ENCODE peak calls at places on chromosomes 13 and 19, in four cellular contexts. B is WTC11, J is K562, L is HepG2. R is an unnamed sample.

GRCh38 chr19:46495789-46496099 is at the start of gene PNMA8B:
- DNase-seq in J (peak), L (no peak), B (peak), R (no peak)

GRCh38 chr13:81382236-81382635 is 1041.3 kb upstream of the SPRY2 start:
- DNase-seq in B (no peak), J (no peak), L (no peak), R (no peak)

GRCh38 chr13:95822303-95822702 is 145.4 kb downstream of the DNAJC3 start:
- DNase-seq in B (no peak), L (no peak), J (no peak), R (no peak)

GRCh38 chr13:20521388-20521787 is 4.3 kb downstream of the CRYL1 start:
- DNase-seq in L (no peak), J (no peak), B (no peak), R (no peak)

GRCh38 chr13:41991936-41992335 is 31.0 kb upstream of the VWA8 start:
- DNase-seq in B (no peak), L (no peak), J (no peak), R (no peak)

GRCh38 chr13:98267080-98267912 is 90.2 kb upstream of the RNF113B start:
- DNase-seq in B (no peak), J (no peak), L (peak), R (no peak)

GRCh38 chr19:44777715-44778347 is at the start of gene CBLC:
- DNase-seq in J (peak), L (peak), B (peak), R (peak)

GRCh38 chr13:107450931-107451330 is 764.4 kb downstream of the LIG4 start:
- DNase-seq in B (no peak), J (no peak), L (no peak), R (no peak)

GRCh38 chr13:28735481-28736029 is 16.8 kb upstream of the SLC46A3 start:
- DNase-seq in J (no peak), B (no peak), L (no peak), R (no peak)

GRCh38 chr19:46124638-46125115 is at the start of gene IGFL3:
- DNase-seq in B (no peak), J (no peak), L (no peak), R (no peak)

GRCh38 chr13:110420626-110421025 is 113.5 kb downstream of the COL4A2 start:
- DNase-seq in L (no peak), J (no peak), B (no peak), R (no peak)

GRCh38 chr13:42847891-42848663 is 66.7 kb downstream of the FAM216B start:
- DNase-seq in J (no peak), B (no peak), L (no peak), R (no peak)

GRCh38 chr13:78978381-78978998 is 319.5 kb upstream of the OBI1 start:
- DNase-seq in L (peak), J (peak), B (no peak), R (peak)

GRCh38 chr19:18385675-18386542 is at the start of gene GDF15:
- DNase-seq in L (peak), J (peak), B (peak), R (peak)

GRCh38 chr19:32615569-32615968 is 34.6 kb downstream of the PDCD5 start:
- DNase-seq in B (no peak), L (no peak), J (no peak), R (no peak)

GRCh38 chr19:8449830-8450229 is 5.1 kb downstream of the HNRNPM start:
- DNase-seq in J (no peak), L (peak), B (no peak), R (no peak)

GRCh38 chr19:55437410-55437809 is 5.7 kb downstream of the SHISA7 start:
- DNase-seq in B (peak), J (peak), L (peak), R (peak)

GRCh38 chr13:53200498-53201453 is 172.2 kb downstream of the OLFM4 start:
- DNase-seq in B (peak), L (no peak), J (no peak), R (no peak)

GRCh38 chr13:26133286-26133685 is 81.5 kb upstream of the SHISA2 start:
- DNase-seq in B (no peak), J (no peak), L (no peak), R (no peak)

GRCh38 chr19:56273563-56274117 is 1.1 kb downstream of the EDDM13 start:
- DNase-seq in L (no peak), J (no peak), B (no peak), R (no peak)

GRCh38 chr13:33678906-33679657 is 138.9 kb upstream of the RFC3 start:
- DNase-seq in L (peak), B (no peak), J (peak), R (peak)

DNA sequence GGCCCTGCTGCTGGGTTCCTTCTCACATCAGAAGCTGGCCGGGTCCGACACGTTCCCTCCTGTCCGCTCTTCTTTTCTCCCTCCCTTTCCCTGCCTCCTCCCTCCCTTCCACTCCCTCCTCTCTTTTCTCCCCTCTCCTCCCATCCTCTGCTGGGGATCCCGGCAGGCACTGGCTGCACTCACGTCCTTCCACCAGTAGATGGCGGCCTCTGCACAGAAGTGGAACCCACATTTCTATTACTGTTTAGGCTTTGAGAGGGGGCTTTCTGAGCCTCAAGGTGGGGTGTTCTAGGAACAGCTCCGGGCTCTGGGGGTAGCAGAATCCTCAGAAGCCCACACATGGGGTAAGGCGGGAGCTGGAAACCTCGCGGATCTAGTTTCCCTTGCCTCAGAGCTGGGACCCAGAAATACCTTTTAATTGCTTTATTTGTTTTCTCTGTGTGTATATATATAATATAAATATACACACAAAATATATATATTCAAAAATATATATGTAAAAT is 294.2 kb downstream of the ZNF536 start:
- DNase-seq in B (peak), J (peak), L (peak), R (peak)
- TF ChIP-seq USF2 in B (no peak), J (no peak), L (no peak), R (no peak)

GRCh38 chr19:38401148-38401547 is 1.7 kb upstream of the FAM98C start:
- DNase-seq in J (no peak), B (no peak), L (peak), R (peak)
- TF ChIP-seq NR3C1 in J (no peak), B (no peak), L (no peak), R (no peak)

GRCh38 chr19:14089662-14090508 is 666 bp downstream of the SAMD1 start:
- DNase-seq in L (no peak), B (peak), J (peak), R (peak)
- TF ChIP-seq USF2 in L (no peak), B (no peak), J (no peak), R (no peak)

GRCh38 chr19:3458595-3459284 is 21.6 kb downstream of the SMIM24 start:
- DNase-seq in B (no peak), J (no peak), L (no peak), R (no peak)
- TF ChIP-seq NR3C1 in B (no peak), J (no peak), L (no peak), R (no peak)

DNA sequence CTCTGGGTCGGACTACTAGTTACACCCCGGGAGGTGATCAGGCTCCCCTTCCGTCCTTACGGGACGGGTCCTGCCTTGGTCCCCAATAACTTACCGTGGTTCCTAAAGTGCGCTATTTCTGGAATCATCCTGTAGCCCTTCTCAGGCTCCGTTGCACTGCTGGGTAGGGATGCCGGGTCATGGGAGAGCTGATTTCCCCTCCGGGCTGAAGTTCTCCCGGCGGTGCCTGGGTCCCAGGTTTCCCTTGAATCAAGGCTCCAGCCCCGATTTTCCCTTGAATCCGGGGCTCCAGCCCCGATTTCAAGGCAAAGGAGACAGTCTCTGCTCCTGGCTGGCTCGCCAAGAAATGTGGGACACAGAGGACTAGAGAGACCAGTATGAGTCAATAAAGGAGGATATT is 43.4 kb downstream of the ZNF493 start:
- DNase-seq in B (no peak), L (no peak), J (no peak), R (no peak)
- TF ChIP-seq USF2 in B (no peak), L (no peak), J (no peak), R (no peak)

DNA sequence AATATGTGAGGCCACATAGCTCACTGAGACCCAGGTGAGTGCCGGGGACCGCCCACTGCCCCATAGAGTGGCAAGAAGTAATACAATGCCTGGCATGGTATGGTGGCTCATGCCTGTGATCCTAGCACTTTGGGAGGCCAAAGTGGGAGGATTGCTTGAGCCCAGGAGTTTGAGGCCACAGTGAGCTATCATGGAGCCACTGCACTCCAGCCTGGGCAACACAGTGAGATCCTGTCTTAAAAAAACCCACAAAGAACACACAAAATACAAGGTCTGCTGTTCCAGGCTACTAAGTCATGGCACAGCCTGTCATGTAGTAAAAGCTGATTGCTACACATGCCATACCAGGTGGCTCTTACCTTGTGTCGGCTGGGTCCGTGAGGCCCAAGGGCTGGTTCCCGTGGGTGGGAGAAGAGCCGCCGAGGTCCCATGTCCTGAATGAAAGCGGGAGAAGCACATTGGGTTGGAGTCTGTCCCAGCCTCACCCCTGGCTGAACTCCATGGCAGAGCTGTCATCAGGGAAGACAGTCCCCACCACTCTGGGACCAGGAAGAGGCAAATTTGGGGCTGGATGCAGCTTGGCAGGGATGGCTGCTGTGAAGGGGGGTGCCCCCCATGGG is 3.1 kb upstream of the FDX2 start:
- DNase-seq in J (no peak), B (no peak), L (no peak), R (no peak)
- TF ChIP-seq NR3C1 in J (no peak), B (no peak), L (no peak), R (no peak)

GRCh38 chr13:66844933-66845332 is 385.2 kb downstream of the PCDH9 start:
- DNase-seq in J (no peak), B (no peak), L (no peak), R (no peak)

GRCh38 chr13:66845393-66845792 is 384.7 kb downstream of the PCDH9 start:
- DNase-seq in L (no peak), J (no peak), B (no peak), R (no peak)

GRCh38 chr13:66853559-66853958 is 376.6 kb downstream of the PCDH9 start:
- DNase-seq in L (no peak), B (no peak), J (no peak), R (no peak)

GRCh38 chr13:66847541-66847940 is 382.6 kb downstream of the PCDH9 start:
- DNase-seq in B (no peak), L (no peak), J (no peak), R (no peak)

GRCh38 chr13:66849706-66850105 is 380.4 kb downstream of the PCDH9 start:
- DNase-seq in B (peak), L (no peak), J (no peak), R (no peak)
- TF ChIP-seq USF2 in B (no peak), L (no peak), J (no peak), R (no peak)

R was measured in A549.